ENCODE peak calls at places on chromosome X, in seven cellular contexts. One of them, this sample, is unnamed.

GRCh38 chrX:27995611-27996010 is 14.4 kb upstream of the DCAF8L1 start:
- DNase-seq in GM23338: no peak
- DNase-seq in endothelial cell of umbilical vein: no peak
- DNase-seq in transverse colon: no peak
- DNase-seq in lung: no peak
- DNase-seq in HCT116: no peak
- DNase-seq in cardiac fibroblast: no peak
- DNase-seq in this sample: no peak

GRCh38 chrX:101450951-101451350 is 34.3 kb upstream of the ARMCX4 start:
- DNase-seq in cardiac fibroblast: peak; percentile 69
- DNase-seq in HCT116: no peak
- DNase-seq in transverse colon: no peak
- DNase-seq in GM23338: no peak
- DNase-seq in endothelial cell of umbilical vein: no peak
- DNase-seq in lung: peak; percentile 67
- DNase-seq in this sample: peak; percentile 55

GRCh38 chrX:41308884-41309655 is 24.9 kb upstream of the DDX3X start:
- DNase-seq in lung: no peak
- DNase-seq in GM23338: no peak
- DNase-seq in cardiac fibroblast: no peak
- DNase-seq in endothelial cell of umbilical vein: no peak
- DNase-seq in transverse colon: no peak
- DNase-seq in HCT116: no peak
- DNase-seq in this sample: peak; percentile 39

GRCh38 chrX:130606415-130606814 is 204.6 kb downstream of the RBMX2 start:
- DNase-seq in GM23338: no peak
- DNase-seq in endothelial cell of umbilical vein: no peak
- DNase-seq in HCT116: no peak
- DNase-seq in lung: no peak
- DNase-seq in transverse colon: no peak
- DNase-seq in cardiac fibroblast: peak; percentile 10
- DNase-seq in this sample: no peak

GRCh38 chrX:50770702-50771101 is 43.3 kb downstream of the SHROOM4 start:
- DNase-seq in transverse colon: peak; percentile 68
- DNase-seq in GM23338: peak; percentile 5
- DNase-seq in HCT116: no peak
- DNase-seq in cardiac fibroblast: peak; percentile 23
- DNase-seq in endothelial cell of umbilical vein: peak; percentile 52
- DNase-seq in lung: peak; percentile 85
- DNase-seq in this sample: no peak

GRCh38 chrX:87160435-87161010 is 357.1 kb upstream of the KLHL4 start:
- DNase-seq in transverse colon: no peak
- DNase-seq in HCT116: no peak
- DNase-seq in cardiac fibroblast: no peak
- DNase-seq in endothelial cell of umbilical vein: no peak
- DNase-seq in GM23338: peak; percentile 27
- DNase-seq in lung: no peak
- DNase-seq in this sample: no peak

GRCh38 chrX:40434947-40435346 is 145.8 kb upstream of the ATP6AP2 start:
- DNase-seq in GM23338: peak; percentile 58
- DNase-seq in lung: no peak
- DNase-seq in transverse colon: no peak
- DNase-seq in endothelial cell of umbilical vein: no peak
- DNase-seq in HCT116: no peak
- DNase-seq in cardiac fibroblast: peak; percentile 26
- DNase-seq in this sample: peak; percentile 22

GRCh38 chrX:23805379-23805778 is 22.4 kb downstream of the SAT1 start:
- DNase-seq in HCT116: no peak
- DNase-seq in transverse colon: no peak
- DNase-seq in cardiac fibroblast: no peak
- DNase-seq in GM23338: no peak
- DNase-seq in endothelial cell of umbilical vein: no peak
- DNase-seq in lung: no peak
- DNase-seq in this sample: no peak

GRCh38 chrX:4622768-4623167 is 909.3 kb upstream of the PRKX start:
- DNase-seq in endothelial cell of umbilical vein: no peak
- DNase-seq in HCT116: no peak
- DNase-seq in cardiac fibroblast: no peak
- DNase-seq in lung: no peak
- DNase-seq in GM23338: no peak
- DNase-seq in transverse colon: no peak
- DNase-seq in this sample: no peak

GRCh38 chrX:68183612-68184214 is 249.6 kb downstream of the OPHN1 start:
- DNase-seq in cardiac fibroblast: peak; percentile 55
- DNase-seq in HCT116: no peak
- DNase-seq in GM23338: peak; percentile 65
- DNase-seq in endothelial cell of umbilical vein: peak; percentile 44
- DNase-seq in lung: no peak
- DNase-seq in transverse colon: no peak
- DNase-seq in this sample: peak; percentile 32

GRCh38 chrX:11408111-11408405 is 114.8 kb downstream of the AMELX start:
- DNase-seq in endothelial cell of umbilical vein: no peak
- DNase-seq in HCT116: no peak
- DNase-seq in GM23338: no peak
- DNase-seq in lung: no peak
- DNase-seq in cardiac fibroblast: no peak
- DNase-seq in transverse colon: no peak
- DNase-seq in this sample: no peak

GRCh38 chrX:24294619-24295018 is 19.2 kb downstream of the SUPT20HL2 start:
- DNase-seq in transverse colon: peak; percentile 11
- DNase-seq in endothelial cell of umbilical vein: peak; percentile 22
- DNase-seq in cardiac fibroblast: peak; percentile 42
- DNase-seq in GM23338: peak; percentile 77
- DNase-seq in lung: no peak
- DNase-seq in HCT116: no peak
- DNase-seq in this sample: peak; percentile 19

GRCh38 chrX:9383655-9384054 is 81.2 kb upstream of the TBL1X start:
- DNase-seq in endothelial cell of umbilical vein: no peak
- DNase-seq in GM23338: no peak
- DNase-seq in cardiac fibroblast: no peak
- DNase-seq in transverse colon: no peak
- DNase-seq in HCT116: no peak
- DNase-seq in lung: no peak
- DNase-seq in this sample: no peak

GRCh38 chrX:16836371-16836770 is 33.8 kb downstream of the RBBP7 start:
- DNase-seq in HCT116: no peak
- DNase-seq in lung: no peak
- DNase-seq in cardiac fibroblast: no peak
- DNase-seq in GM23338: peak; percentile 49
- DNase-seq in transverse colon: peak; percentile 10
- DNase-seq in endothelial cell of umbilical vein: no peak
- DNase-seq in this sample: no peak

GRCh38 chrX:31633349-31633748 is 561.5 kb upstream of the FTHL17 start:
- DNase-seq in HCT116: no peak
- DNase-seq in cardiac fibroblast: no peak
- DNase-seq in GM23338: no peak
- DNase-seq in transverse colon: no peak
- DNase-seq in endothelial cell of umbilical vein: no peak
- DNase-seq in lung: no peak
- DNase-seq in this sample: no peak

GRCh38 chrX:53682885-53683555 is 3.5 kb downstream of the HUWE1 start:
- DNase-seq in cardiac fibroblast: peak; percentile 62
- DNase-seq in endothelial cell of umbilical vein: peak; percentile 57
- DNase-seq in GM23338: peak; percentile 68
- DNase-seq in HCT116: no peak
- DNase-seq in lung: peak; percentile 32
- DNase-seq in transverse colon: peak; percentile 25
- DNase-seq in this sample: peak; percentile 66

GRCh38 chrX:132181364-132181763 is 37.9 kb downstream of the RAP2C start:
- DNase-seq in cardiac fibroblast: no peak
- DNase-seq in transverse colon: peak; percentile 8
- DNase-seq in lung: no peak
- DNase-seq in endothelial cell of umbilical vein: no peak
- DNase-seq in HCT116: no peak
- DNase-seq in GM23338: no peak
- DNase-seq in this sample: no peak

DNA sequence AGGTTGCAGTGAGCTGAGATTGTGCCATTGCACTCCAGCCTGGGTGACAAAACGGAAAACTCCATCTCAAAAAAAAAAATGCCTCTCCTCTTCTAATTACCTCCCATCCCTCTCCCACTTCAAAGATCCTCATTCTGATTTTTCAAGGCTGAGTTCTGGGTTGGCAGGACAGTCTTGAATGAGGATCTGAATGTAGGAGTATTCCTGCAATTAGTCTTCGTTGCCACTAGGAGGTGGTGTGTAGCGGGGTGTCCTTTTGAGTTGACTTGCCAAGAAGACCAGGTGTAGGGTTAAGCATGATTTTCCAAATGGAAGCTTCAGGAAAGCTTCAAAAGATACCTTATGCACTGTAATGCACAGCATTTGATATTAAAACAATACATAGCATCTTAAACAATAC is 169.9 kb downstream of the ASMT start:
- DNase-seq in transverse colon: no peak
- DNase-seq in HCT116: no peak
- DNase-seq in endothelial cell of umbilical vein: no peak
- DNase-seq in cardiac fibroblast: no peak
- DNase-seq in GM23338: peak; percentile 3
- DNase-seq in lung: no peak
- DNase-seq in this sample: no peak
- TF ChIP-seq CTCF in transverse colon: no peak
- TF ChIP-seq CTCF in HCT116: peak; percentile 50
- TF ChIP-seq CTCF in endothelial cell of umbilical vein: no peak
- TF ChIP-seq CTCF in cardiac fibroblast: peak; percentile 7
- TF ChIP-seq CTCF in GM23338: peak; percentile 56
- TF ChIP-seq CTCF in lung: no peak
- TF ChIP-seq CTCF in this sample: no peak

DNA sequence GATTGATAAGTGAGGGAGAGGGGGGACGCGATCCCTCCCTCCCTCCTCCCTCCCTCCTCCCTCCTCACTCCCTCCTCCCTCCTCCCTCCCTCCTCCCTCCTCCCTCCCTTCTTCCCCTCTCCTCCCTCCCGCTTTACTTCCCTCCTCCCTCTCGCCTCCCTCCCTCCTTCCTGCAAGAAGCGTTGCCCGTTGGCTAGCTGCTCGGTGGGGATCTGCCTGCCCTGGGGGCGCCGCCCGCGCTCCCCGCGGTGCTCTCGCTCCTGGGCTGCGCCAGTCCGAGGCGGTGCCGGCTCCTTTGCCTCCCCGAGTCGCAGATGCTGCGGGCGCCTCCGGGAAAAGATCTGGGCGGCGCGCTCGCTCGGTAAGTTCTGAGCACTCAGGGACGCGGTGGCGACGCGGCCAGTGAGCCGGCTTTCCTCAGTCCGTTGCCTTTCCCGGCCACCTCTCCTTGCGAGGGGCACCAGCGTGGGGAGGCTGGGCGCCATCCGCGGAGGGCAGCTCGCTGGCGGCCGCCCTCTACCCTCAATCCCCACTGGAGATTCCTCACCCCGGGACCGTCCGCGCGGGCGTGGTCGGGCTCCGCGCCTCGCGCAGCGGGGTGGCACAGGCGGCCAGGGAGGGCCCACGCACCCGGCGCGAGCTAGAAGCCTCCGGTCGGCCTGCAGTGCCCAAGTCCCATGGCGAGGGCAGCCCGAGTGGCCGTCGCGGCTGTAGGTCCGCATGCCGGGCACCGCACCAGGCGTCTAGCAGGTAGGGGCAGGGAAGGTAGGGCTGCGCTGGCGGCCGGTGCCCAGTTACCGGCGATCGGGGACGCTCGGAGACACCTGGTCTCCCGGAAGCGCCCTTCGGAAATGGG is at the start of gene SLITRK2:
- DNase-seq in GM23338: peak; percentile 57
- DNase-seq in transverse colon: no peak
- DNase-seq in HCT116: no peak
- DNase-seq in lung: no peak
- DNase-seq in endothelial cell of umbilical vein: no peak
- DNase-seq in cardiac fibroblast: no peak
- DNase-seq in this sample: no peak
- H3K4me3 ChIP-seq in GM23338: peak within 1 kb of the TSS; percentile 59
- H3K4me3 ChIP-seq in transverse colon: peak within 1 kb of the TSS; percentile 28
- H3K4me3 ChIP-seq in HCT116: no peak within 1 kb of the TSS
- H3K4me3 ChIP-seq in lung: no peak within 1 kb of the TSS
- H3K4me3 ChIP-seq in endothelial cell of umbilical vein: no peak within 1 kb of the TSS
- H3K4me3 ChIP-seq in cardiac fibroblast: no peak within 1 kb of the TSS
- H3K4me3 ChIP-seq in this sample: no peak within 1 kb of the TSS

DNA sequence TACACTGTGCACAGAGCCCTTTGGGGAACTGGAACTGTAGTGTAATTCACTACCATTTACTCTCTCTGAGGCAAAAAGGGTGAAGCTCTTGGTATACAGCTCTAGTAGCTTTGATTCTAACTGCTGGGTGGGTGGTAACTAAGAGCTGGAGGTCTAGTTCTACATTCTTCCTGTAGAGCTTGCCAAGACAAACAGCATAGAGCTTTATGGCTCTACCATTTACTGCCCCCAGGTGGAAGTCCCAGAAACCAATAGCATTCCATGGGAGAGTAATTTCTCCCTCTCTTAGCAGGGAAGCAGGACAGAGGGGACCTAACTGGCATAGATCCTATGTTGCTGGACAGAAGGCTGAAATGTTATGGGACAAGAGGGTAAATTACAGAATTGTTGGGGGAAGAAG is 26.7 kb downstream of the HDAC8 start:
- DNase-seq in transverse colon: peak; percentile 20
- DNase-seq in HCT116: no peak
- DNase-seq in endothelial cell of umbilical vein: peak; percentile 32
- DNase-seq in cardiac fibroblast: peak; percentile 9
- DNase-seq in lung: no peak
- DNase-seq in GM23338: peak; percentile 13
- DNase-seq in this sample: no peak
- TF ChIP-seq CTCF in transverse colon: peak; percentile 27
- TF ChIP-seq CTCF in HCT116: no peak
- TF ChIP-seq CTCF in endothelial cell of umbilical vein: peak; percentile 23
- TF ChIP-seq CTCF in cardiac fibroblast: peak; percentile 5
- TF ChIP-seq CTCF in lung: no peak
- TF ChIP-seq CTCF in GM23338: peak; percentile 40
- TF ChIP-seq CTCF in this sample: no peak

GRCh38 chrX:137052641-137053235 is 18.9 kb upstream of the GPR101 start:
- DNase-seq in cardiac fibroblast: no peak
- DNase-seq in endothelial cell of umbilical vein: no peak
- DNase-seq in lung: no peak
- DNase-seq in transverse colon: no peak
- DNase-seq in HCT116: no peak
- DNase-seq in GM23338: peak; percentile 15
- DNase-seq in this sample: no peak
- H3K4me3 ChIP-seq in cardiac fibroblast: peak overlapping the region; percentile 30
- H3K4me3 ChIP-seq in endothelial cell of umbilical vein: peak overlapping the region; percentile 23
- H3K4me3 ChIP-seq in lung: no peak overlapping the region
- H3K4me3 ChIP-seq in transverse colon: peak overlapping the region; percentile 56
- H3K4me3 ChIP-seq in HCT116: no peak overlapping the region
- H3K4me3 ChIP-seq in GM23338: peak overlapping the region; percentile 61
- H3K4me3 ChIP-seq in this sample: peak overlapping the region; percentile 52

This sample was measured in fibroblast of villous mesenchyme.